ENCODE peak calls at places on chromosomes 11 and 22, in six cellular contexts. T is GM10248, Y is left ventricle myocardium inferior, A is left colon, F is pancreas, K is HT1080. B is an unnamed sample.

GRCh38 chr22:50739279-50739691 is 1.3 kb downstream of the ACR start:
- DNase-seq in Y (no peak), A (no peak), F (no peak), K (no peak), T (no peak), B (no peak)

GRCh38 chr11:78830277-78830676 is 255.6 kb upstream of the NARS2 start:
- DNase-seq in Y (no peak), F (no peak), A (no peak), T (no peak), K (no peak), B (no peak)

GRCh38 chr11:126430581-126431320 is 75.3 kb downstream of the ST3GAL4 start:
- DNase-seq in Y (no peak), K (peak), T (no peak), A (peak), F (no peak), B (no peak)

GRCh38 chr11:13674799-13675509 is 6.5 kb downstream of the FAR1 start:
- DNase-seq in Y (no peak), A (no peak), T (no peak), F (no peak), K (no peak), B (no peak)

GRCh38 chr11:65716774-65717405 is 3.7 kb downstream of the RNASEH2C start:
- DNase-seq in K (no peak), T (no peak), Y (no peak), A (no peak), F (no peak), B (no peak)

GRCh38 chr11:93963072-93963471 is 58.1 kb upstream of the HEPHL1 start:
- DNase-seq in A (no peak), F (no peak), K (no peak), T (no peak), Y (no peak), B (no peak)

GRCh38 chr11:97202613-97203292 is 812.9 kb downstream of the JRKL start:
- DNase-seq in K (no peak), Y (no peak), T (no peak), A (no peak), F (no peak), B (no peak)

GRCh38 chr11:27319065-27319464 is 44.0 kb downstream of the CCDC34 start:
- DNase-seq in Y (no peak), F (no peak), A (no peak), K (peak), T (peak), B (no peak)

GRCh38 chr11:20070459-20070858 is 89.8 kb downstream of the DBX1 start:
- DNase-seq in K (no peak), T (no peak), F (no peak), Y (no peak), A (no peak), B (no peak)

GRCh38 chr11:121929581-121929980 is 186.4 kb downstream of the BLID start:
- DNase-seq in Y (peak), F (no peak), K (no peak), T (no peak), A (peak), B (peak)

GRCh38 chr22:45627489-45628233 is 44.0 kb upstream of the ATXN10 start:
- DNase-seq in Y (no peak), T (no peak), A (no peak), F (peak), K (no peak), B (no peak)

GRCh38 chr22:38712496-38713207 is 6.9 kb downstream of the GTPBP1 start:
- DNase-seq in K (no peak), Y (no peak), T (no peak), F (no peak), A (no peak), B (no peak)

GRCh38 chr11:41612415-41612814 is 153.0 kb upstream of the LRRC4C start:
- DNase-seq in K (peak), F (no peak), Y (no peak), T (no peak), A (no peak), B (no peak)

GRCh38 chr11:2792376-2793250 is 92.8 kb upstream of the KCNQ1OT1 start:
- DNase-seq in F (peak), K (no peak), Y (peak), A (peak), T (no peak), B (peak)

GRCh38 chr11:112174789-112175595 is at the start of gene BCO2:
- DNase-seq in K (peak), T (peak), Y (peak), F (peak), A (peak), B (peak)

GRCh38 chr22:40107244-40107643 is 70.5 kb upstream of the TNRC6B start:
- DNase-seq in F (no peak), A (no peak), T (peak), K (no peak), Y (no peak), B (no peak)

GRCh38 chr11:134124660-134125451 is 56.0 kb downstream of the JAM3 start:
- DNase-seq in F (peak), T (no peak), K (peak), Y (peak), A (peak), B (no peak)

GRCh38 chr11:66268953-66269906 is 791 bp downstream of the RAB1B start:
- DNase-seq in Y (no peak), T (no peak), A (peak), F (peak), K (peak), B (no peak)

GRCh38 chr11:56977324-56977723 is 11.4 kb upstream of the OR5AK2 start:
- DNase-seq in K (no peak), Y (no peak), A (no peak), T (no peak), F (no peak), B (no peak)

GRCh38 chr11:106228996-106229395 is 151.5 kb downstream of the AASDHPPT start:
- DNase-seq in A (no peak), K (peak), Y (no peak), T (no peak), F (no peak), B (no peak)

GRCh38 chr22:40116496-40117200 is 61.1 kb upstream of the TNRC6B start:
- DNase-seq in Y (no peak), A (no peak), F (no peak), T (no peak), K (no peak), B (no peak)

GRCh38 chr11:117384045-117384444 is 56.4 kb downstream of the CEP164 start:
- DNase-seq in Y (no peak), A (no peak), K (peak), T (no peak), F (no peak), B (no peak)

GRCh38 chr11:78449866-78450265 is 32.2 kb upstream of the GAB2 start:
- DNase-seq in A (no peak), T (no peak), F (no peak), Y (no peak), K (no peak), B (no peak)

GRCh38 chr11:14237333-14237988 is 121.5 kb downstream of the RRAS2 start:
- DNase-seq in F (no peak), K (no peak), A (no peak), T (peak), Y (no peak), B (no peak)

GRCh38 chr11:121810291-121810690 is 305.7 kb downstream of the BLID start:
- DNase-seq in K (peak), T (no peak), A (no peak), F (no peak), Y (no peak), B (no peak)

GRCh38 chr11:10984742-10985141 is 126.9 kb upstream of the ZBED5 start:
- DNase-seq in T (no peak), A (no peak), F (no peak), Y (no peak), K (no peak), B (no peak)

GRCh38 chr22:37425800-37426531 is 1.3 kb downstream of the ELFN2 start:
- DNase-seq in K (no peak), Y (no peak), T (no peak), F (no peak), A (no peak), B (no peak)

GRCh38 chr11:61781585-61781984 is 10.8 kb downstream of the TMEM258 start:
- DNase-seq in T (no peak), K (no peak), F (peak), Y (no peak), A (no peak), B (no peak)

GRCh38 chr11:45405916-45406670 is 120.0 kb upstream of the SYT13 start:
- DNase-seq in Y (no peak), F (no peak), K (no peak), T (no peak), A (no peak), B (no peak)

GRCh38 chr22:50002791-50003190 is 9.8 kb downstream of the IL17REL start:
- DNase-seq in A (no peak), Y (no peak), F (no peak), K (peak), T (no peak), B (no peak)

GRCh38 chr22:36678477-36678876 is 25.1 kb downstream of the CACNG2 start:
- DNase-seq in Y (no peak), F (no peak), K (no peak), A (no peak), T (no peak), B (no peak)

GRCh38 chr11:87059596-87059995 is 21.9 kb downstream of the TMEM135 start:
- DNase-seq in F (no peak), A (no peak), T (no peak), K (no peak), Y (no peak), B (no peak)

B was measured in left lobe of liver.